ENCODE peak calls at places on chromosome 12, in ten cellular contexts. T is IMR-90; X is adrenal gland; C is GM12864; Z is A549; W is lung; Y is GM13977; D is CD4-positive, alpha-beta T cell; Q is cardiac fibroblast; F is B cell. G is an unnamed sample.

GRCh38 chr12:95790025-95790911 is at the start of gene NTN4:
- DNase-seq in T (peak), X (peak), C (no peak), Z (peak), W (peak), Y (peak), D (no peak), Q (peak), F (no peak), G (peak)

GRCh38 chr12:90174198-90174510 is 465.5 kb upstream of the ATP2B1 start:
- DNase-seq in T (no peak), X (no peak), C (no peak), Z (no peak), W (no peak), Y (no peak), D (no peak), Q (no peak), F (no peak), G (no peak)

GRCh38 chr12:131003676-131004075 is 50.0 kb downstream of the ADGRD1 start:
- DNase-seq in T (no peak), X (no peak), C (no peak), Z (no peak), W (no peak), Y (peak), D (no peak), Q (no peak), F (no peak), G (no peak)

GRCh38 chr12:131808744-131809371 is 19.3 kb upstream of the MMP17 start:
- DNase-seq in T (no peak), X (no peak), C (no peak), Z (no peak), W (no peak), Y (peak), D (no peak), Q (peak), F (no peak), G (peak)

GRCh38 chr12:69392146-69392928 is 32.8 kb downstream of the YEATS4 start:
- DNase-seq in T (peak), X (no peak), C (no peak), Z (no peak), W (no peak), Y (peak), D (no peak), Q (no peak), F (no peak), G (peak)

GRCh38 chr12:104223599-104224168 is 8.1 kb downstream of the TXNRD1 start:
- DNase-seq in T (no peak), X (no peak), C (no peak), Z (no peak), W (no peak), Y (no peak), D (no peak), Q (no peak), F (no peak), G (no peak)

GRCh38 chr12:19263666-19264065 is 134.1 kb downstream of the PLEKHA5 start:
- DNase-seq in T (no peak), X (no peak), C (no peak), Z (no peak), W (no peak), Y (no peak), D (no peak), Q (no peak), F (no peak), G (no peak)

GRCh38 chr12:69052613-69053408 is 119.8 kb upstream of the CPM start:
- DNase-seq in T (peak), X (peak), C (no peak), Z (peak), W (peak), Y (no peak), D (no peak), Q (peak), F (no peak), G (no peak)

GRCh38 chr12:123952037-123952436 is 20.6 kb downstream of the CCDC92 start:
- DNase-seq in T (peak), X (no peak), C (no peak), Z (no peak), W (no peak), Y (no peak), D (no peak), Q (peak), F (no peak), G (no peak)

GRCh38 chr12:121626087-121626852 is at the start of gene ORAI1:
- DNase-seq in T (peak), X (peak), C (peak), Z (peak), W (peak), Y (peak), D (peak), Q (peak), F (peak), G (peak)
- TF ChIP-seq CTCF in T (peak), X (no peak), C (peak), Z (peak), W (no peak), Y (no peak), D (no peak), Q (no peak), F (no peak), G (peak)

DNA sequence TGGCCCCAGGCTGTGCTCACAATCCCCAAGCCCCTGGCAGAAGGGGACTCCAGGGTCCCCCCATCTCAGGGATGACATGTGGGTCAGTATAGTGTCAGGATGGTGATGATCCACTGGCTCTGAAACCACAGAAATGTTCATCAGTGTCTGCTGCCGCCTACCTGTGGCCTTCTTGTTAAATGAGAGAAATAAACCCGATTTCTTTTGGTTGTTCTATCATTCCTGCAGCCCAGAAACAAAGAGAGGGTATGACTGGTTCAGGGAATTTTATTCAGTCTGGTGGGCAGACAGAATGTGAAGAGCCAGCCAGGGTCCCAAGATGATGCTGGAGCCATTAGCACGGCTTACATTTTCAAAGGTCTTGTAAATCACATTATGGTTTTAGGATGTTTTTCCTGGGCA is 86.6 kb downstream of the CRADD start:
- DNase-seq in T (no peak), X (no peak), C (no peak), Z (no peak), W (no peak), Y (no peak), D (no peak), Q (no peak), F (no peak), G (no peak)
- TF ChIP-seq CTCF in T (no peak), X (no peak), C (no peak), Z (peak), W (no peak), Y (peak), D (no peak), Q (no peak), F (no peak), G (no peak)

GRCh38 chr12:113650476-113650875 is 178.8 kb upstream of the LHX5 start:
- DNase-seq in T (no peak), X (no peak), C (no peak), Z (no peak), W (no peak), Y (no peak), D (no peak), Q (no peak), F (no peak), G (no peak)

GRCh38 chr12:113649256-113649830 is 177.7 kb upstream of the LHX5 start:
- DNase-seq in T (no peak), X (no peak), C (no peak), Z (no peak), W (no peak), Y (no peak), D (no peak), Q (no peak), F (no peak), G (no peak)

GRCh38 chr12:113645183-113645582 is 173.5 kb upstream of the LHX5 start:
- DNase-seq in T (no peak), X (no peak), C (no peak), Z (no peak), W (no peak), Y (no peak), D (no peak), Q (no peak), F (no peak), G (no peak)

GRCh38 chr12:113643575-113643974 is 171.9 kb upstream of the LHX5 start:
- DNase-seq in T (no peak), X (no peak), C (no peak), Z (no peak), W (no peak), Y (no peak), D (no peak), Q (no peak), F (no peak), G (no peak)

GRCh38 chr12:113647048-113647447 is 175.4 kb upstream of the LHX5 start:
- DNase-seq in T (no peak), X (peak), C (no peak), Z (no peak), W (no peak), Y (no peak), D (no peak), Q (no peak), F (no peak), G (no peak)
- TF ChIP-seq CTCF in T (no peak), X (no peak), C (peak), Z (peak), W (no peak), Y (peak), D (no peak), Q (no peak), F (no peak), G (no peak)

GRCh38 chr12:55072093-55072492 is 52.3 kb downstream of the NEUROD4 start:
- DNase-seq in T (no peak), X (peak), C (peak), Z (peak), W (peak), Y (peak), D (peak), Q (peak), F (peak), G (peak)
- TF ChIP-seq CTCF in T (no peak), X (no peak), C (peak), Z (peak), W (no peak), Y (peak), D (peak), Q (peak), F (peak), G (peak)

DNA sequence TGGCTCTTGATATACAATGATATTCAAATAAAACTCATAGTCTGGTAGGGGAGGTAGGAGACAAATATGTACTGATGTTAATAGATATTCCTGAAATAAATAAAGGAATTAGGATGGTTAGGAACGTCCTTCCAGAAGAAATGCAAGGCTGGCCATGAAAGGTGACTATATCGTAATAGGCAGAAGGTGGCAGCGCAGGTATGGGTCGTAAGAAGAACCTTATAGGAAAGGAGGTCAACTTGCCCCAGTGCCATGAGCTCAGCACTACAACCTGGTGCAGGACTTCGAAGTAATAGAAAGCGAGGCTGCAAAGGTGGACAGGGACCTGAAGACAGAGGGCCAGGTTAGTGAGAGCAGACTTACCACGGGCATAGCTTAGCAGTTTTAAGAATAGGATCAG is 55.3 kb upstream of the FGD4 start:
- DNase-seq in T (no peak), X (no peak), C (no peak), Z (no peak), W (no peak), Y (no peak), D (no peak), Q (no peak), F (no peak), G (no peak)
- TF ChIP-seq CTCF in T (no peak), X (no peak), C (no peak), Z (peak), W (no peak), Y (no peak), D (no peak), Q (no peak), F (no peak), G (no peak)

GRCh38 chr12:133080051-133080618 is 588 bp upstream of the ZNF140 start:
- DNase-seq in T (peak), X (peak), C (peak), Z (peak), W (peak), Y (peak), D (peak), Q (peak), F (peak), G (peak)
- TF ChIP-seq CTCF in T (peak), X (no peak), C (peak), Z (no peak), W (no peak), Y (peak), D (no peak), Q (no peak), F (no peak), G (no peak)

GRCh38 chr12:1663440-1664132 is 27.3 kb upstream of the ADIPOR2 start:
- DNase-seq in T (no peak), X (no peak), C (no peak), Z (no peak), W (no peak), Y (no peak), D (no peak), Q (no peak), F (no peak), G (no peak)

GRCh38 chr12:1665366-1665765 is 25.5 kb upstream of the ADIPOR2 start:
- DNase-seq in T (no peak), X (no peak), C (no peak), Z (no peak), W (no peak), Y (no peak), D (no peak), Q (no peak), F (no peak), G (no peak)

GRCh38 chr12:1666685-1667162 is 24.1 kb upstream of the ADIPOR2 start:
- DNase-seq in T (no peak), X (no peak), C (no peak), Z (no peak), W (no peak), Y (no peak), D (no peak), Q (no peak), F (no peak), G (no peak)

GRCh38 chr12:1668833-1669543 is 21.9 kb upstream of the ADIPOR2 start:
- DNase-seq in T (no peak), X (no peak), C (no peak), Z (no peak), W (no peak), Y (no peak), D (no peak), Q (peak), F (no peak), G (no peak)

GRCh38 chr12:1666215-1666614 is 24.7 kb upstream of the ADIPOR2 start:
- DNase-seq in T (no peak), X (no peak), C (no peak), Z (no peak), W (no peak), Y (no peak), D (no peak), Q (no peak), F (no peak), G (no peak)
- TF ChIP-seq CTCF in T (no peak), X (no peak), C (no peak), Z (no peak), W (no peak), Y (no peak), D (no peak), Q (no peak), F (no peak), G (no peak)